ENCODE peak calls at places on chromosomes 16 and 17, in ten cellular contexts. One of them, this sample, is unnamed. For H3K9me3, the result is how much of the 10 kb centered on the place peaks cover.

GRCh38 chr17:16483021-16483645 is 8.9 kb downstream of the LRRC75A start:
- DNase-seq in upper lobe of right lung: no peak
- DNase-seq in adipocyte: no peak
- DNase-seq in sigmoid colon: no peak
- DNase-seq in IMR-90: no peak
- DNase-seq in mucosa of descending colon: no peak
- DNase-seq in cardiac muscle cell: no peak
- DNase-seq in thoracic aorta: no peak
- DNase-seq in kidney: no peak
- DNase-seq in hepatocyte: no peak
- DNase-seq in this sample: no peak

GRCh38 chr17:80614320-80614719 is 69.7 kb downstream of the RPTOR start:
- DNase-seq in upper lobe of right lung: no peak
- DNase-seq in adipocyte: no peak
- DNase-seq in sigmoid colon: no peak
- DNase-seq in IMR-90: no peak
- DNase-seq in mucosa of descending colon: no peak
- DNase-seq in cardiac muscle cell: no peak
- DNase-seq in thoracic aorta: no peak
- DNase-seq in kidney: no peak
- DNase-seq in hepatocyte: no peak
- DNase-seq in this sample: no peak

GRCh38 chr16:81601008-81601428 is 156.4 kb downstream of the CMIP start:
- DNase-seq in upper lobe of right lung: no peak
- DNase-seq in adipocyte: peak
- DNase-seq in sigmoid colon: no peak
- DNase-seq in IMR-90: peak
- DNase-seq in mucosa of descending colon: no peak
- DNase-seq in cardiac muscle cell: peak
- DNase-seq in thoracic aorta: no peak
- DNase-seq in kidney: peak
- DNase-seq in hepatocyte: peak
- DNase-seq in this sample: no peak

GRCh38 chr16:54318941-54319340 is 32.4 kb upstream of the IRX3 start:
- DNase-seq in upper lobe of right lung: no peak
- DNase-seq in adipocyte: peak
- DNase-seq in sigmoid colon: peak
- DNase-seq in IMR-90: no peak
- DNase-seq in mucosa of descending colon: no peak
- DNase-seq in cardiac muscle cell: no peak
- DNase-seq in thoracic aorta: no peak
- DNase-seq in kidney: no peak
- DNase-seq in hepatocyte: no peak
- DNase-seq in this sample: no peak

GRCh38 chr17:7289256-7290032 is 5.0 kb downstream of the YBX2 start:
- DNase-seq in upper lobe of right lung: no peak
- DNase-seq in adipocyte: no peak
- DNase-seq in sigmoid colon: no peak
- DNase-seq in IMR-90: no peak
- DNase-seq in mucosa of descending colon: no peak
- DNase-seq in cardiac muscle cell: no peak
- DNase-seq in thoracic aorta: no peak
- DNase-seq in kidney: no peak
- DNase-seq in hepatocyte: no peak
- DNase-seq in this sample: no peak

GRCh38 chr17:41785876-41786226 is 660 bp downstream of the JUP start:
- DNase-seq in upper lobe of right lung: peak
- DNase-seq in adipocyte: no peak
- DNase-seq in sigmoid colon: no peak
- DNase-seq in IMR-90: no peak
- DNase-seq in mucosa of descending colon: peak
- DNase-seq in cardiac muscle cell: no peak
- DNase-seq in thoracic aorta: no peak
- DNase-seq in kidney: peak
- DNase-seq in hepatocyte: peak
- DNase-seq in this sample: no peak

GRCh38 chr17:77681820-77682219 is 276.7 kb upstream of the TNRC6C start:
- DNase-seq in upper lobe of right lung: peak
- DNase-seq in adipocyte: peak
- DNase-seq in sigmoid colon: peak
- DNase-seq in IMR-90: peak
- DNase-seq in mucosa of descending colon: peak
- DNase-seq in cardiac muscle cell: peak
- DNase-seq in thoracic aorta: no peak
- DNase-seq in kidney: no peak
- DNase-seq in hepatocyte: peak
- DNase-seq in this sample: no peak

GRCh38 chr16:87170310-87170709 is 146.9 kb downstream of the C16orf95 start:
- DNase-seq in upper lobe of right lung: no peak
- DNase-seq in adipocyte: no peak
- DNase-seq in sigmoid colon: no peak
- DNase-seq in IMR-90: no peak
- DNase-seq in mucosa of descending colon: no peak
- DNase-seq in cardiac muscle cell: no peak
- DNase-seq in thoracic aorta: no peak
- DNase-seq in kidney: no peak
- DNase-seq in hepatocyte: no peak
- DNase-seq in this sample: no peak

GRCh38 chr17:67129283-67129682 is 84.9 kb downstream of the CACNG1 start:
- DNase-seq in upper lobe of right lung: no peak
- DNase-seq in adipocyte: no peak
- DNase-seq in sigmoid colon: no peak
- DNase-seq in IMR-90: peak
- DNase-seq in mucosa of descending colon: no peak
- DNase-seq in cardiac muscle cell: no peak
- DNase-seq in thoracic aorta: no peak
- DNase-seq in kidney: no peak
- DNase-seq in hepatocyte: no peak
- DNase-seq in this sample: no peak

GRCh38 chr16:60729052-60729451 is 1307.2 kb downstream of the CDH8 start:
- DNase-seq in upper lobe of right lung: no peak
- DNase-seq in adipocyte: no peak
- DNase-seq in sigmoid colon: no peak
- DNase-seq in IMR-90: no peak
- DNase-seq in mucosa of descending colon: no peak
- DNase-seq in cardiac muscle cell: no peak
- DNase-seq in thoracic aorta: no peak
- DNase-seq in kidney: no peak
- DNase-seq in hepatocyte: no peak
- DNase-seq in this sample: no peak

GRCh38 chr16:58020628-58021521 is 4.7 kb upstream of the MMP15 start:
- DNase-seq in upper lobe of right lung: peak
- DNase-seq in adipocyte: peak
- DNase-seq in sigmoid colon: no peak
- DNase-seq in IMR-90: peak
- DNase-seq in mucosa of descending colon: peak
- DNase-seq in cardiac muscle cell: peak
- DNase-seq in thoracic aorta: no peak
- DNase-seq in kidney: peak
- DNase-seq in hepatocyte: peak
- DNase-seq in this sample: peak

GRCh38 chr16:12971216-12971615 is 69.8 kb downstream of the SHISA9 start:
- DNase-seq in upper lobe of right lung: no peak
- DNase-seq in adipocyte: peak
- DNase-seq in sigmoid colon: no peak
- DNase-seq in IMR-90: no peak
- DNase-seq in mucosa of descending colon: no peak
- DNase-seq in cardiac muscle cell: no peak
- DNase-seq in thoracic aorta: no peak
- DNase-seq in kidney: no peak
- DNase-seq in hepatocyte: peak
- DNase-seq in this sample: no peak

GRCh38 chr17:61385091-61385868 is 14.4 kb upstream of the TBX2 start:
- DNase-seq in upper lobe of right lung: no peak
- DNase-seq in adipocyte: no peak
- DNase-seq in sigmoid colon: no peak
- DNase-seq in IMR-90: no peak
- DNase-seq in mucosa of descending colon: no peak
- DNase-seq in cardiac muscle cell: no peak
- DNase-seq in thoracic aorta: no peak
- DNase-seq in kidney: peak
- DNase-seq in hepatocyte: no peak
- DNase-seq in this sample: no peak

GRCh38 chr17:42997390-42997983 is 732 bp upstream of the RPL27 start:
- DNase-seq in upper lobe of right lung: no peak
- DNase-seq in adipocyte: no peak
- DNase-seq in sigmoid colon: no peak
- DNase-seq in IMR-90: no peak
- DNase-seq in mucosa of descending colon: no peak
- DNase-seq in cardiac muscle cell: no peak
- DNase-seq in thoracic aorta: no peak
- DNase-seq in kidney: no peak
- DNase-seq in hepatocyte: no peak
- DNase-seq in this sample: no peak

DNA sequence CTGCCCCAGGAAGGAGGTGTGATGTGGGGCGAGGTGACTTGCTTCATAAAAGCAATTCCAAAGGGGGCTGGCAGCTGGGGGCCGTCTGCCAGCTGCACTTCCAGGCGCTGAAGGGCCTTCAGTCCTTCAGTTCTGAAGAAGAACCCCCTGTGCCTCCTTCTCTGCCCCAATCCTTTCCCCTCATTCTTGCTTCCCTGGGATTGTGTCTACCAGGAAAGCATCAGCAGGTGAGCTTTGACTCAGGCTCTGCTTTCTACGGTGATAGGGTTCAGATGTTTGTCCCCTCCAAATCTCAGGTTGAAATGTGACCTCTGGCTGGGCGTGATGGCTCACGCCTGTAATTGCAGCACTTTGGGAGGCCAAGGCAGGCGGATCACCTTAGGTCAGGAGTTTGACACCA is 52.5 kb upstream of the NKD1 start:
- DNase-seq in upper lobe of right lung: no peak
- DNase-seq in adipocyte: no peak
- DNase-seq in sigmoid colon: no peak
- DNase-seq in IMR-90: no peak
- DNase-seq in mucosa of descending colon: no peak
- DNase-seq in cardiac muscle cell: no peak
- DNase-seq in thoracic aorta: no peak
- DNase-seq in kidney: no peak
- DNase-seq in hepatocyte: no peak
- DNase-seq in this sample: no peak
- H3K9me3 ChIP-seq in upper lobe of right lung: under half
- H3K9me3 ChIP-seq in adipocyte: under half
- H3K9me3 ChIP-seq in sigmoid colon: under half
- H3K9me3 ChIP-seq in IMR-90: under half
- H3K9me3 ChIP-seq in mucosa of descending colon: under half
- H3K9me3 ChIP-seq in cardiac muscle cell: under half
- H3K9me3 ChIP-seq in thoracic aorta: under half
- H3K9me3 ChIP-seq in kidney: under half
- H3K9me3 ChIP-seq in hepatocyte: under half
- H3K9me3 ChIP-seq in this sample: under half

GRCh38 chr16:63787014-63787413 is 1334.8 kb downstream of the CDH11 start:
- DNase-seq in upper lobe of right lung: no peak
- DNase-seq in adipocyte: no peak
- DNase-seq in sigmoid colon: no peak
- DNase-seq in IMR-90: no peak
- DNase-seq in mucosa of descending colon: no peak
- DNase-seq in cardiac muscle cell: no peak
- DNase-seq in thoracic aorta: no peak
- DNase-seq in kidney: no peak
- DNase-seq in hepatocyte: no peak
- DNase-seq in this sample: no peak
- H3K9me3 ChIP-seq in upper lobe of right lung: under half
- H3K9me3 ChIP-seq in adipocyte: under half
- H3K9me3 ChIP-seq in sigmoid colon: under half
- H3K9me3 ChIP-seq in IMR-90: under half
- H3K9me3 ChIP-seq in mucosa of descending colon: under half
- H3K9me3 ChIP-seq in cardiac muscle cell: under half
- H3K9me3 ChIP-seq in thoracic aorta: under half
- H3K9me3 ChIP-seq in kidney: under half
- H3K9me3 ChIP-seq in hepatocyte: under half
- H3K9me3 ChIP-seq in this sample: under half

GRCh38 chr17:70906808-70907207 is 737.5 kb downstream of the KCNJ2 start:
- DNase-seq in upper lobe of right lung: no peak
- DNase-seq in adipocyte: no peak
- DNase-seq in sigmoid colon: no peak
- DNase-seq in IMR-90: peak
- DNase-seq in mucosa of descending colon: no peak
- DNase-seq in cardiac muscle cell: peak
- DNase-seq in thoracic aorta: no peak
- DNase-seq in kidney: no peak
- DNase-seq in hepatocyte: no peak
- DNase-seq in this sample: no peak

GRCh38 chr17:70896843-70897242 is 727.5 kb downstream of the KCNJ2 start:
- DNase-seq in upper lobe of right lung: no peak
- DNase-seq in adipocyte: no peak
- DNase-seq in sigmoid colon: no peak
- DNase-seq in IMR-90: no peak
- DNase-seq in mucosa of descending colon: no peak
- DNase-seq in cardiac muscle cell: no peak
- DNase-seq in thoracic aorta: no peak
- DNase-seq in kidney: no peak
- DNase-seq in hepatocyte: no peak
- DNase-seq in this sample: no peak

GRCh38 chr17:70905796-70906195 is 736.5 kb downstream of the KCNJ2 start:
- DNase-seq in upper lobe of right lung: no peak
- DNase-seq in adipocyte: no peak
- DNase-seq in sigmoid colon: no peak
- DNase-seq in IMR-90: peak
- DNase-seq in mucosa of descending colon: no peak
- DNase-seq in cardiac muscle cell: peak
- DNase-seq in thoracic aorta: peak
- DNase-seq in kidney: peak
- DNase-seq in hepatocyte: peak
- DNase-seq in this sample: no peak

GRCh38 chr17:70901870-70902269 is 732.5 kb downstream of the KCNJ2 start:
- DNase-seq in upper lobe of right lung: no peak
- DNase-seq in adipocyte: no peak
- DNase-seq in sigmoid colon: no peak
- DNase-seq in IMR-90: no peak
- DNase-seq in mucosa of descending colon: no peak
- DNase-seq in cardiac muscle cell: no peak
- DNase-seq in thoracic aorta: no peak
- DNase-seq in kidney: no peak
- DNase-seq in hepatocyte: no peak
- DNase-seq in this sample: no peak
- H3K9me3 ChIP-seq in upper lobe of right lung: under half
- H3K9me3 ChIP-seq in adipocyte: under half
- H3K9me3 ChIP-seq in sigmoid colon: under half
- H3K9me3 ChIP-seq in IMR-90: under half
- H3K9me3 ChIP-seq in mucosa of descending colon: under half
- H3K9me3 ChIP-seq in cardiac muscle cell: under half
- H3K9me3 ChIP-seq in thoracic aorta: under half
- H3K9me3 ChIP-seq in kidney: under half
- H3K9me3 ChIP-seq in hepatocyte: under half
- H3K9me3 ChIP-seq in this sample: under half

GRCh38 chr16:35344012-35344762 is 1884.8 kb downstream of the TP53TG3F start:
- DNase-seq in upper lobe of right lung: no peak
- DNase-seq in adipocyte: no peak
- DNase-seq in sigmoid colon: no peak
- DNase-seq in IMR-90: no peak
- DNase-seq in mucosa of descending colon: no peak
- DNase-seq in cardiac muscle cell: no peak
- DNase-seq in thoracic aorta: no peak
- DNase-seq in kidney: peak
- DNase-seq in hepatocyte: no peak
- DNase-seq in this sample: no peak

GRCh38 chr16:35342012-35342411 is 1882.6 kb downstream of the TP53TG3F start:
- DNase-seq in upper lobe of right lung: no peak
- DNase-seq in adipocyte: no peak
- DNase-seq in sigmoid colon: no peak
- DNase-seq in IMR-90: no peak
- DNase-seq in mucosa of descending colon: no peak
- DNase-seq in cardiac muscle cell: no peak
- DNase-seq in thoracic aorta: no peak
- DNase-seq in kidney: no peak
- DNase-seq in hepatocyte: no peak
- DNase-seq in this sample: no peak

GRCh38 chr16:35339337-35339736 is 1879.9 kb downstream of the TP53TG3F start:
- DNase-seq in upper lobe of right lung: no peak
- DNase-seq in adipocyte: peak
- DNase-seq in sigmoid colon: no peak
- DNase-seq in IMR-90: no peak
- DNase-seq in mucosa of descending colon: no peak
- DNase-seq in cardiac muscle cell: no peak
- DNase-seq in thoracic aorta: no peak
- DNase-seq in kidney: no peak
- DNase-seq in hepatocyte: no peak
- DNase-seq in this sample: no peak
- H3K9me3 ChIP-seq in upper lobe of right lung: under half
- H3K9me3 ChIP-seq in adipocyte: under half
- H3K9me3 ChIP-seq in sigmoid colon: under half
- H3K9me3 ChIP-seq in IMR-90: under half
- H3K9me3 ChIP-seq in mucosa of descending colon: half or more
- H3K9me3 ChIP-seq in cardiac muscle cell: under half
- H3K9me3 ChIP-seq in thoracic aorta: under half
- H3K9me3 ChIP-seq in kidney: under half
- H3K9me3 ChIP-seq in hepatocyte: under half
- H3K9me3 ChIP-seq in this sample: under half